ENCODE peak calls at places on chromosomes 16 and 17, in six cellular contexts. B is IMR-90, Y is neuronal stem cell, U is H9, X is H1, N is trophoblast cell. P is an unnamed sample.

GRCh38 chr17:19771971-19772630 is 24.0 kb upstream of the ALDH3A1 start:
- DNase-seq in B (no peak), U (no peak), N (no peak), X (no peak), Y (no peak), P (no peak)

GRCh38 chr17:80475949-80476876 is at the start of gene NPTX1:
- DNase-seq in B (no peak), N (peak), Y (no peak), U (no peak), X (no peak), P (no peak)

GRCh38 chr16:813204-813915 is 12.8 kb upstream of the GNG13 start:
- DNase-seq in N (peak), U (peak), Y (peak), B (peak), X (no peak), P (peak)

GRCh38 chr16:89602273-89602951 is 11.0 kb upstream of the DPEP1 start:
- DNase-seq in U (peak), X (no peak), Y (peak), N (peak), B (peak), P (peak)

GRCh38 chr17:32870027-32870670 is 6.8 kb downstream of the MYO1D start:
- DNase-seq in Y (no peak), U (no peak), N (no peak), X (no peak), B (no peak), P (peak)

GRCh38 chr16:7390974-7391373 is 58.3 kb downstream of the RBFOX1 start:
- DNase-seq in N (no peak), X (no peak), B (no peak), Y (no peak), U (no peak), P (no peak)

GRCh38 chr16:12437761-12438440 is 365.8 kb downstream of the CPPED1 start:
- DNase-seq in B (no peak), U (no peak), Y (no peak), X (no peak), N (no peak), P (no peak)

GRCh38 chr17:49955157-49955556 is 13.8 kb upstream of the DLX4 start:
- DNase-seq in X (no peak), B (no peak), Y (no peak), N (no peak), U (no peak), P (no peak)

DNA sequence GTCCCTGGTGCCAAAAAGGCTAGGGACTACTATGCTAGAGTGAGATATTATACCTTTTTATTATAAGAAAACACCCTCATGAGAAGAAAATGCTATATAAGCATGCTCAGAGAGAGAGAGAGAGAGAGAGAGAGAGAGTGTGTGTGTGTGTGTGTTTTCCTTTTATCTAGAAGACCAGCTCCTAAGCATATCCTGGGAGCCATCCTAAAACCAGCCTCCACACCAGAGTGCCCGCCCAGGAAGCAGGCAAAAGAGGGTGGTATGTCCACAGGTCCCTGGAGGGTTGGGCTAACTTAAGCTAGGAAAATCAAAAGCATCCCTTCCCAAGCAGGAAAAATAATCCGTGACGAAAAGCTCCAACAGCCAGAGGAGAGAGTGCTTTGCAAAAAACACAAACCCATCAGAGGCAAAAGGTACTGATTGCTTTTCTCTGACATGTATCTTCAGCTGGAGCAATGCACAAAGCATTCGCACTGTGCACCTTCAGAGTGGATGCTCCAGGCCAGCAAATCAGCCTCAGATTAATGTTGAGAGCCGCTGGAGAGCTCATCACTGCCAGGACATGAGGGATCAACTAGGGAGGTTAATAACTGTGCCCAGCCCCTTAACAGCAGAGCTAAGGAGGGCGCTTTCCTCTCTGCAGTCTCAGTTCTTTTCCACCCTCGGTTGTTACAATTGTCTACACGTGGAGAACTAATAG is 125.1 kb downstream of the SLC39A11 start:
- DNase-seq in U (no peak), Y (no peak), B (no peak), X (no peak), N (no peak), P (no peak)
- H3K14ac ChIP-seq in U (no peak), Y (no peak), B (no peak), X (no peak), N (no peak), P (no peak)

DNA sequence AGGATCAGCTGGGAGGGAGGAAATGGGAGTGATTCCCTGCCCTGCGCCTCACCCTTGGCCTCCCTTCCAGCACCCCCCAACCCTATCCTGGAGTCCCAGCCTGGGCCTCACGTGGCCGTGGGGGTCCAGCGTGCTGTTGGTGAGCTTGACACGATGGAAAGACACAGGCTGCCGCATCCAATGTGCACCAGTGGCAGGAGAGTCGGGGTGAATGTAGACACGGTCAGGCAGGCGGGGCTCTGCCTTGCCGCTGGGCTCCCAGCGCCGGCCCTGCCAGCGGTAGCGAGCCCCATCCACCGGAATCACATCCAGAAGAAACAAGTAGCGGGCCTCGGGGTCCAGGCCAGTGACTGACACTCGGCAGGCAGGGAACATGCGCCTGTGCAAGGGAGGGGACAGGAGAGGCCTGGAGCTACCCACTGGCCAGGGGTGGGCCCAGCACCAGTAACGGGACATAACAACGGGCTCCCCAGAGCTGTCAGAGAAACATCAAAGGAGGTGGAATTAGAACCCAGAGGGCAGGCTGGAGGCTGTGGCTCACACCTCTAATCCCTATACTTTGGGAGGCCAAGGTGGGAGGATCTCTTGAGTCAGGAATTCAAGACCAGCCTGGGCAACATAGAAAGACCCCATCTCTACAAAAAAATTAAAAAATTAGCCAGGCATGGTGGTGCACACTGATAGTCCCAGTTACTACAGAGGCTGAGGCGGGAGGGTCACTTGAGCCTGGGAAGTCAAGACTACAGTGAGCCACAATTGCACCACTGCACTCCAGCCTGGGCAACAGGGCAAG is 2.7 kb downstream of the TBX6 start:
- DNase-seq in Y (no peak), U (no peak), B (no peak), N (no peak), X (no peak), P (no peak)
- H3K23ac ChIP-seq in Y (peak), U (no peak), B (no peak), N (no peak), X (no peak), P (no peak)

DNA sequence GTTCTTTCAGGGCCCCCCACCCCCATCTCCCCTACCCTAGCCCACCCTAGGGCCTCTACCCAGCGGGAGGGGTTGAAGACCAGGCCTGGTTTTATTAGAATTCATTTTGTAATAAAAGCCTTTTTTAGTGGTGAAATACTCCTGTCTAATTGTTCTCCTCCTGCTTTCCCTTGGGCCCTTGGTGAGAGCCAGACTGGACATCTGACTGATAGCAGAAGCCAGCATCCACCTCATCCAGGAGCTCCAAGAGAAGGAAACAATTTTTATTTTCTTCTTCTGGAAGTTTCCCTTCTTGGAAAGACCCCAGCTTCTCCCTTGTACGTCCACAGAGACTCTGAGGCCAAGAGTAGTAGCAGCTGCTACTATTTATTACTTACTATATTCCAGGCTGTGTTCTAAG is 4.1 kb upstream of the PHKG2 start:
- DNase-seq in N (no peak), X (no peak), U (no peak), Y (no peak), B (no peak), P (no peak)
- H3K14ac ChIP-seq in N (no peak), X (no peak), U (no peak), Y (no peak), B (no peak), P (no peak)

GRCh38 chr17:42313389-42313772 is 25.1 kb downstream of the STAT5A start:
- DNase-seq in B (no peak), N (no peak), Y (no peak), U (no peak), X (no peak), P (no peak)

GRCh38 chr17:42313773-42314566 is 25.7 kb downstream of the STAT5A start:
- DNase-seq in N (peak), Y (no peak), X (no peak), U (no peak), B (no peak), P (no peak)

GRCh38 chr17:42317256-42317966 is 29.1 kb downstream of the STAT5A start:
- DNase-seq in X (no peak), B (no peak), N (no peak), Y (no peak), U (no peak), P (no peak)

GRCh38 chr17:42315402-42316156 is 27.3 kb downstream of the STAT5A start:
- DNase-seq in N (no peak), Y (no peak), U (no peak), X (no peak), B (no peak), P (no peak)

DNA sequence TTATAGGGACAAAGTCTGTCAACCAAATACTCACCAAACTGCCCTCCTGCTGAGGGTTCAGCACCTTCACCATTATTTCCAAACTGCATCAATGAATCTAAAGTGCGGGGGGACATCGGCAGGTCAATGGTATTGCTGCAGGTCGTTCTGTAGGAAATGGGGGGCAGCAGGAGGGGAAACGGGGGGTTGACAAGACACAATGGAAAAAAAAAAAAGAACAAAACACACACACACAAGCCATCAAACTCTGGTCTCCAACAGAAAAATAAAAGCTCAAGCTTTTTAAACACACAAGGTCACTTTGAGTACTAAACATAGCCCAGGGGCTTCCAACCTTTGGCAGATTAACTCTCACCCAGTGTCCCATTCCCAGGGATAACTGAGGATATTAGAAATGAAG is 28.5 kb downstream of the STAT5A start:
- DNase-seq in U (no peak), X (no peak), N (no peak), Y (no peak), B (no peak), P (no peak)
- H3K23ac ChIP-seq in U (no peak), X (no peak), N (no peak), Y (no peak), B (no peak), P (no peak)

DNA sequence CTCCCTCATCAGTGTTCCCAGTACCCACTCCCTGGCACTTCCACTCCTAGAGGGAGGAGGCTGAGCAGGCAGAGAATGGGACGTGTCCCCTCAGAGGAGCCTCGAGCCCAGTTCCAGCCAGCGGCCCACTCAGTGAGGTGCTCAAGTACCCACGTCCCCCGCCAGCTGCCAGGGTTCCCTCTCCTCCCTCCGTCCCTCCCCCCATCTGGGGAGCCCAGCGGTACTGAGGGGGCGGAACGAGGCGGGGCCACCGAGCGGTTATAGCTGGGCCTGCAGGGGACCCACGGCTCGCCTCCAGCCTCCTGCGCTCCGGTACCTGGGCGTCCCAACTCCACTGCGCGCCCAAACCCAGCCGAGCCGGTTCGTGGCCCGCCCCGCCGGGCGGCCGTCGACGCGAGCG is at the start of gene NPW:
- DNase-seq in B (no peak), Y (no peak), U (no peak), X (no peak), N (no peak), P (peak)
- H3K14ac ChIP-seq in B (no peak), Y (peak), U (no peak), X (no peak), N (no peak), P (peak)

P was measured in mesenchymal stem cell.